ENCODE peak calls at places on chromosome 15, in five cellular contexts. One of them, this sample, is unnamed.

GRCh38 chr15:65077981-65078352 is 1.4 kb downstream of the KBTBD13 start:
- DNase-seq in fibroblast of lung: peak; percentile 41
- DNase-seq in choroid plexus epithelial cell: peak; percentile 67
- DNase-seq in psoas muscle: peak; percentile 74
- DNase-seq in fibroblast of pulmonary artery: peak; percentile 68
- DNase-seq in this sample: peak; percentile 26

GRCh38 chr15:84696757-84697156 is 19.2 kb downstream of the SEC11A start:
- DNase-seq in fibroblast of lung: no peak
- DNase-seq in choroid plexus epithelial cell: no peak
- DNase-seq in psoas muscle: no peak
- DNase-seq in fibroblast of pulmonary artery: no peak
- DNase-seq in this sample: no peak

GRCh38 chr15:90891346-90891949 is 7.1 kb downstream of the FES start:
- DNase-seq in fibroblast of lung: no peak
- DNase-seq in choroid plexus epithelial cell: no peak
- DNase-seq in psoas muscle: no peak
- DNase-seq in fibroblast of pulmonary artery: no peak
- DNase-seq in this sample: no peak

GRCh38 chr15:98753726-98754125 is 105.4 kb downstream of the IGF1R start:
- DNase-seq in fibroblast of lung: no peak
- DNase-seq in choroid plexus epithelial cell: peak; percentile 17
- DNase-seq in psoas muscle: no peak
- DNase-seq in fibroblast of pulmonary artery: no peak
- DNase-seq in this sample: no peak

GRCh38 chr15:95085056-95085455 is 853.7 kb downstream of the MCTP2 start:
- DNase-seq in fibroblast of lung: no peak
- DNase-seq in choroid plexus epithelial cell: peak; percentile 15
- DNase-seq in psoas muscle: no peak
- DNase-seq in fibroblast of pulmonary artery: no peak
- DNase-seq in this sample: no peak

GRCh38 chr15:74545061-74545460 is 4.0 kb downstream of the ARID3B start:
- DNase-seq in fibroblast of lung: no peak
- DNase-seq in choroid plexus epithelial cell: no peak
- DNase-seq in psoas muscle: no peak
- DNase-seq in fibroblast of pulmonary artery: no peak
- DNase-seq in this sample: no peak

GRCh38 chr15:78052545-78052944 is 25.0 kb downstream of the TBC1D2B start:
- DNase-seq in fibroblast of lung: no peak
- DNase-seq in choroid plexus epithelial cell: no peak
- DNase-seq in psoas muscle: no peak
- DNase-seq in fibroblast of pulmonary artery: no peak
- DNase-seq in this sample: no peak

GRCh38 chr15:69554321-69554961 is 101.8 kb downstream of the RPLP1 start:
- DNase-seq in fibroblast of lung: no peak
- DNase-seq in choroid plexus epithelial cell: no peak
- DNase-seq in psoas muscle: no peak
- DNase-seq in fibroblast of pulmonary artery: peak; percentile 14
- DNase-seq in this sample: no peak

GRCh38 chr15:52651114-52651513 is 28.1 kb downstream of the ATOSA start:
- DNase-seq in fibroblast of lung: no peak
- DNase-seq in choroid plexus epithelial cell: no peak
- DNase-seq in psoas muscle: no peak
- DNase-seq in fibroblast of pulmonary artery: no peak
- DNase-seq in this sample: no peak

GRCh38 chr15:73442436-73442835 is 528 bp upstream of the REC114 start:
- DNase-seq in fibroblast of lung: no peak
- DNase-seq in choroid plexus epithelial cell: no peak
- DNase-seq in psoas muscle: no peak
- DNase-seq in fibroblast of pulmonary artery: no peak
- DNase-seq in this sample: no peak

GRCh38 chr15:70597945-70598344 is 165.4 kb downstream of the UACA start:
- DNase-seq in fibroblast of lung: no peak
- DNase-seq in choroid plexus epithelial cell: no peak
- DNase-seq in psoas muscle: no peak
- DNase-seq in fibroblast of pulmonary artery: no peak
- DNase-seq in this sample: no peak

GRCh38 chr15:74964794-74965193 is 8.2 kb upstream of the RPP25 start:
- DNase-seq in fibroblast of lung: peak; percentile 21
- DNase-seq in choroid plexus epithelial cell: peak; percentile 49
- DNase-seq in psoas muscle: no peak
- DNase-seq in fibroblast of pulmonary artery: peak; percentile 67
- DNase-seq in this sample: peak; percentile 63

GRCh38 chr15:75149911-75150709 is 51.6 kb upstream of the C15orf39 start:
- DNase-seq in fibroblast of lung: peak; percentile 51
- DNase-seq in choroid plexus epithelial cell: peak; percentile 62
- DNase-seq in psoas muscle: no peak
- DNase-seq in fibroblast of pulmonary artery: peak; percentile 59
- DNase-seq in this sample: peak; percentile 81

GRCh38 chr15:42065008-42065407 is 29.4 kb downstream of the PLA2G4D start:
- DNase-seq in fibroblast of lung: no peak
- DNase-seq in choroid plexus epithelial cell: no peak
- DNase-seq in psoas muscle: no peak
- DNase-seq in fibroblast of pulmonary artery: no peak
- DNase-seq in this sample: no peak

GRCh38 chr15:80856400-80856799 is 77.2 kb downstream of the CEMIP start:
- DNase-seq in fibroblast of lung: no peak
- DNase-seq in choroid plexus epithelial cell: no peak
- DNase-seq in psoas muscle: no peak
- DNase-seq in fibroblast of pulmonary artery: no peak
- DNase-seq in this sample: no peak

GRCh38 chr15:45703670-45704328 is 69.0 kb downstream of the SQOR start:
- DNase-seq in fibroblast of lung: no peak
- DNase-seq in choroid plexus epithelial cell: peak; percentile 4
- DNase-seq in psoas muscle: no peak
- DNase-seq in fibroblast of pulmonary artery: no peak
- DNase-seq in this sample: no peak
- H3K4me3 ChIP-seq in fibroblast of lung: no peak overlapping the region
- H3K4me3 ChIP-seq in choroid plexus epithelial cell: peak overlapping the region; percentile 62
- H3K4me3 ChIP-seq in psoas muscle: peak overlapping the region; percentile 53
- H3K4me3 ChIP-seq in fibroblast of pulmonary artery: no peak overlapping the region
- H3K4me3 ChIP-seq in this sample: peak overlapping the region; percentile 41

GRCh38 chr15:38414351-38414750 is 39.6 kb upstream of the FAM98B start:
- DNase-seq in fibroblast of lung: peak; percentile 54
- DNase-seq in choroid plexus epithelial cell: peak; percentile 90
- DNase-seq in psoas muscle: peak; percentile 55
- DNase-seq in fibroblast of pulmonary artery: peak; percentile 87
- DNase-seq in this sample: peak; percentile 44
- TF ChIP-seq CTCF in fibroblast of lung: peak; percentile 88
- TF ChIP-seq CTCF in choroid plexus epithelial cell: peak; percentile 95
- TF ChIP-seq CTCF in psoas muscle: peak; percentile 41
- TF ChIP-seq CTCF in fibroblast of pulmonary artery: peak; percentile 87
- TF ChIP-seq CTCF in this sample: peak; percentile 64

GRCh38 chr15:40918799-40919392 is 10.2 kb upstream of the DLL4 start:
- DNase-seq in fibroblast of lung: no peak
- DNase-seq in choroid plexus epithelial cell: no peak
- DNase-seq in psoas muscle: no peak
- DNase-seq in fibroblast of pulmonary artery: no peak
- DNase-seq in this sample: no peak
- H3K4me3 ChIP-seq in fibroblast of lung: no peak overlapping the region
- H3K4me3 ChIP-seq in choroid plexus epithelial cell: no peak overlapping the region
- H3K4me3 ChIP-seq in psoas muscle: peak overlapping the region; percentile 45
- H3K4me3 ChIP-seq in fibroblast of pulmonary artery: no peak overlapping the region
- H3K4me3 ChIP-seq in this sample: no peak overlapping the region

DNA sequence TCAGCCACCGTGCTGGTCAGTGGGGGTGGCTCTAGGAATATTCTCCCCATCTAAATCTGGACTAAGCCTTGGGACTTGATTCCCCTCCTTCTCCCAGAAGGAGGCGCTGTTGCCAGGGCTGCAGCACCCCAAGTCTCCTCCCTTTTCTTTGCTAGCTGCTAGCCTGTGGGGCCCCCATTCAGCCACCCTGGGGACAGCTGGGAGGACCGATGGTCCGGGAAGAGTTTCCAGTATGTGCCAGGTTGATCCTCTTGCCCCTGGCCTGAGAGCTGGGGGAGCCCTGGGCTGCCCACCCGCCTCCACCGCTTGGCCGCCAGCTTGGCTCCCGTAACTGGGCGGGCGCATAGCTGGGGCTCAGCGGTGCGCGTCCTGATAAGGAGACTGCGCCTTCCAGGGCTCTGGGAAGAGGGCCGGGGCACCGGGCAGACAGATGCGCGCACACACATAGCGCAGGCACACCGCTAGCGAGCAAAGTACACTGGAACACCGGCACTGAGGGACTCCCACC is 4.2 kb downstream of the SMAD6 start:
- DNase-seq in fibroblast of lung: peak; percentile 36
- DNase-seq in choroid plexus epithelial cell: peak; percentile 64
- DNase-seq in psoas muscle: no peak
- DNase-seq in fibroblast of pulmonary artery: peak; percentile 68
- DNase-seq in this sample: no peak
- TF ChIP-seq CTCF in fibroblast of lung: peak; percentile 51
- TF ChIP-seq CTCF in choroid plexus epithelial cell: peak; percentile 75
- TF ChIP-seq CTCF in psoas muscle: no peak
- TF ChIP-seq CTCF in fibroblast of pulmonary artery: peak; percentile 76
- TF ChIP-seq CTCF in this sample: peak; percentile 30

GRCh38 chr15:100973351-100974034 is 54.3 kb downstream of the LRRK1 start:
- DNase-seq in fibroblast of lung: peak; percentile 18
- DNase-seq in choroid plexus epithelial cell: no peak
- DNase-seq in psoas muscle: no peak
- DNase-seq in fibroblast of pulmonary artery: no peak
- DNase-seq in this sample: no peak
- H3K4me3 ChIP-seq in fibroblast of lung: peak overlapping the region; percentile 44
- H3K4me3 ChIP-seq in choroid plexus epithelial cell: peak overlapping the region; percentile 59
- H3K4me3 ChIP-seq in psoas muscle: peak overlapping the region; percentile 30
- H3K4me3 ChIP-seq in fibroblast of pulmonary artery: peak overlapping the region; percentile 19
- H3K4me3 ChIP-seq in this sample: peak overlapping the region; percentile 26

DNA sequence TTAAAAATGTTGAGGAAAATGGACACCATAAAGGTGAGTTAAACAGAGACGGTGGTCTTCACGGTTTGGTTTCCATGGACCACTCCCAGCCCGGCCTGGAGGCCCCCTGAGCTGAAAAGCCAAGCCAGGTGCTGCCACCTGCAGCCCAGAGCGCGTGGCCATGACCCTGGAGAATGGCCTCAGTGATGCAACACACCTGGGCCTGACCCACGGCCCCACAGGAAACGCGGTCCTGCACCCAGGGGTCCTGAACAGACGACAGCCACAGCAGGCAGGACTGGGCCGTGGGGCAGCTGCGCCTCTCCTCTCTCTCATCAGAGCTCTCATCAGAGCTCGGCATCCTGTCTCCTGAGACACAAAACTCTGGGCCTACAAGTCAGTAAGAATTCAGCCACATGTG is 64.1 kb downstream of the NIPA2 start:
- DNase-seq in fibroblast of lung: no peak
- DNase-seq in choroid plexus epithelial cell: no peak
- DNase-seq in psoas muscle: no peak
- DNase-seq in fibroblast of pulmonary artery: no peak
- DNase-seq in this sample: no peak
- TF ChIP-seq CTCF in fibroblast of lung: no peak
- TF ChIP-seq CTCF in choroid plexus epithelial cell: no peak
- TF ChIP-seq CTCF in psoas muscle: peak; percentile 4
- TF ChIP-seq CTCF in fibroblast of pulmonary artery: no peak
- TF ChIP-seq CTCF in this sample: no peak

GRCh38 chr15:40232625-40233070 is 6.2 kb upstream of the PAK6 start:
- DNase-seq in fibroblast of lung: peak; percentile 30
- DNase-seq in choroid plexus epithelial cell: no peak
- DNase-seq in psoas muscle: no peak
- DNase-seq in fibroblast of pulmonary artery: peak; percentile 28
- DNase-seq in this sample: peak; percentile 28
- H3K4me3 ChIP-seq in fibroblast of lung: no peak overlapping the region
- H3K4me3 ChIP-seq in choroid plexus epithelial cell: no peak overlapping the region
- H3K4me3 ChIP-seq in psoas muscle: no peak overlapping the region
- H3K4me3 ChIP-seq in fibroblast of pulmonary artery: no peak overlapping the region
- H3K4me3 ChIP-seq in this sample: no peak overlapping the region